ENCODE peak calls at places on chromosomes 6 and 20, in four cellular contexts. One of them, this sample, is unnamed.

GRCh38 chr6:139249387-139249786 is 42.4 kb downstream of the TXLNB start:
- DNase-seq in H1: no peak
- DNase-seq in GM12878: no peak
- DNase-seq in HepG2: no peak
- DNase-seq in this sample: no peak

GRCh38 chr20:58310291-58310782 is 822 bp downstream of the RAB22A start:
- DNase-seq in H1: no peak
- DNase-seq in GM12878: no peak
- DNase-seq in HepG2: peak; percentile 57
- DNase-seq in this sample: no peak

GRCh38 chr6:2656460-2657064 is 94.2 kb downstream of the MYLK4 start:
- DNase-seq in GM12878: no peak
- DNase-seq in HepG2: no peak
- DNase-seq in H1: no peak
- DNase-seq in this sample: no peak

GRCh38 chr6:160730911-160731310 is 28.9 kb downstream of the PLG start:
- DNase-seq in HepG2: peak; percentile 31
- DNase-seq in H1: no peak
- DNase-seq in GM12878: no peak
- DNase-seq in this sample: no peak

GRCh38 chr20:39890697-39891096 is 798.3 kb downstream of the MAFB start:
- DNase-seq in H1: no peak
- DNase-seq in HepG2: no peak
- DNase-seq in GM12878: no peak
- DNase-seq in this sample: no peak

GRCh38 chr6:88120635-88121034 is 45.5 kb downstream of the CNR1 start:
- DNase-seq in H1: no peak
- DNase-seq in GM12878: no peak
- DNase-seq in HepG2: no peak
- DNase-seq in this sample: no peak

GRCh38 chr20:10469599-10469998 is 34.5 kb downstream of the SLX4IP start:
- DNase-seq in H1: peak; percentile 23
- DNase-seq in HepG2: peak; percentile 77
- DNase-seq in GM12878: no peak
- DNase-seq in this sample: peak; percentile 57

GRCh38 chr6:15916581-15916980 is 212.3 kb upstream of the MYLIP start:
- DNase-seq in H1: no peak
- DNase-seq in HepG2: no peak
- DNase-seq in GM12878: no peak
- DNase-seq in this sample: no peak

GRCh38 chr6:81241126-81241525 is 511.4 kb downstream of the TENT5A start:
- DNase-seq in HepG2: no peak
- DNase-seq in H1: no peak
- DNase-seq in GM12878: no peak
- DNase-seq in this sample: no peak

GRCh38 chr6:25012657-25013056 is 76.9 kb upstream of the RIPOR2 start:
- DNase-seq in H1: no peak
- DNase-seq in HepG2: no peak
- DNase-seq in GM12878: no peak
- DNase-seq in this sample: no peak

GRCh38 chr6:22219916-22220315 is 76.9 kb downstream of the PRL start:
- DNase-seq in H1: no peak
- DNase-seq in GM12878: no peak
- DNase-seq in HepG2: no peak
- DNase-seq in this sample: no peak

GRCh38 chr6:144262470-144263369 is 22.4 kb upstream of the UTRN start:
- DNase-seq in GM12878: no peak
- DNase-seq in HepG2: no peak
- DNase-seq in H1: no peak
- DNase-seq in this sample: no peak

GRCh38 chr6:68637782-68638181 is 2.7 kb downstream of the ADGRB3 start:
- DNase-seq in HepG2: no peak
- DNase-seq in GM12878: no peak
- DNase-seq in H1: no peak
- DNase-seq in this sample: no peak

GRCh38 chr6:10051283-10051682 is 363.6 kb downstream of the TFAP2A start:
- DNase-seq in GM12878: no peak
- DNase-seq in HepG2: no peak
- DNase-seq in H1: no peak
- DNase-seq in this sample: no peak

GRCh38 chr6:13814176-13814937 is at the start of gene MCUR1:
- DNase-seq in GM12878: peak; percentile 80
- DNase-seq in HepG2: peak; percentile 77
- DNase-seq in H1: peak; percentile 50
- DNase-seq in this sample: peak; percentile 63

GRCh38 chr6:127592964-127593363 is 16.0 kb downstream of the C6orf58 start:
- DNase-seq in H1: no peak
- DNase-seq in HepG2: no peak
- DNase-seq in GM12878: no peak
- DNase-seq in this sample: no peak

GRCh38 chr20:51497542-51498467 is 44.7 kb downstream of the NFATC2 start:
- DNase-seq in GM12878: peak; percentile 26
- DNase-seq in HepG2: no peak
- DNase-seq in H1: no peak
- DNase-seq in this sample: no peak

GRCh38 chr6:6699741-6700367 is 111.3 kb downstream of the LY86 start:
- DNase-seq in H1: no peak
- DNase-seq in HepG2: no peak
- DNase-seq in GM12878: no peak
- DNase-seq in this sample: no peak

GRCh38 chr6:101015541-101015940 is 134.4 kb upstream of the ASCC3 start:
- DNase-seq in GM12878: no peak
- DNase-seq in HepG2: no peak
- DNase-seq in H1: no peak
- DNase-seq in this sample: no peak

GRCh38 chr6:33702345-33702977 is 9.0 kb downstream of the UQCC2 start:
- DNase-seq in H1: no peak
- DNase-seq in GM12878: no peak
- DNase-seq in HepG2: peak; percentile 67
- DNase-seq in this sample: peak; percentile 36

GRCh38 chr6:22448311-22448711 is 121.1 kb upstream of the HDGFL1 start:
- DNase-seq in HepG2: no peak
- DNase-seq in H1: no peak
- DNase-seq in GM12878: no peak
- DNase-seq in this sample: no peak

GRCh38 chr20:53255102-53255710 is 283.0 kb downstream of the TSHZ2 start:
- DNase-seq in H1: no peak
- DNase-seq in GM12878: no peak
- DNase-seq in HepG2: no peak
- DNase-seq in this sample: no peak

GRCh38 chr20:47305667-47306066 is 50.8 kb downstream of the ZMYND8 start:
- DNase-seq in H1: no peak
- DNase-seq in HepG2: no peak
- DNase-seq in GM12878: no peak
- DNase-seq in this sample: no peak

GRCh38 chr6:69632932-69633331 is 163.9 kb downstream of the LMBRD1 start:
- DNase-seq in GM12878: no peak
- DNase-seq in HepG2: no peak
- DNase-seq in H1: no peak
- DNase-seq in this sample: no peak

GRCh38 chr20:5933802-5934436 is 16.4 kb downstream of the TRMT6 start:
- DNase-seq in HepG2: peak; percentile 71
- DNase-seq in GM12878: peak; percentile 26
- DNase-seq in H1: no peak
- DNase-seq in this sample: no peak

GRCh38 chr6:45209762-45210161 is 118.4 kb upstream of the RUNX2 start:
- DNase-seq in H1: no peak
- DNase-seq in HepG2: no peak
- DNase-seq in GM12878: no peak
- DNase-seq in this sample: no peak

GRCh38 chr6:25054469-25054868 is 118.7 kb upstream of the RIPOR2 start:
- DNase-seq in GM12878: no peak
- DNase-seq in H1: no peak
- DNase-seq in HepG2: no peak
- DNase-seq in this sample: no peak

GRCh38 chr6:40807484-40807883 is 220.3 kb upstream of the LRFN2 start:
- DNase-seq in H1: no peak
- DNase-seq in GM12878: no peak
- DNase-seq in HepG2: no peak
- DNase-seq in this sample: no peak

GRCh38 chr6:22248513-22249308 is 48.1 kb downstream of the PRL start:
- DNase-seq in HepG2: peak; percentile 6
- DNase-seq in H1: no peak
- DNase-seq in GM12878: no peak
- DNase-seq in this sample: no peak

GRCh38 chr6:26578279-26578678 is 18.5 kb upstream of the ABT1 start:
- DNase-seq in H1: no peak
- DNase-seq in GM12878: no peak
- DNase-seq in HepG2: no peak
- DNase-seq in this sample: no peak

DNA sequence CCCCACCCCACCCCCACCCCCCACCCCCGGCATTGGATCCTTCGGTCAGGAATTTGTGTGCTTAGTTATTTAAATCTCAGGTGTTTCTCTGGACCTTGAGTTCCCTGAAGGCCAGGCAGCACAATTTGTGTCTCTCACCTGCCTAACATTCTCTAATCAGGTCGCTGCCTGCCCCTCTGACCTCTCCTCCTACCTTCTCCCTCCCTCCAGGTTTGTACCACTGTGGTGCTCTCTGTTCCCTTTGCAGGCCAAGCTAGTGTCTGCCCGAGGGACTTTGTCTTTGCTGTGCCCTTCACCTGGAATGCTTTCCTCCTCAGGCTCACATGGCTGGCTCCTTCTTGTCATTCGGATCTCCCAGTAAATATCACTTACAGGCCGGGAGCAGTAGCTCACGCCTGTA is 131.4 kb upstream of the SLC2A12 start:
- DNase-seq in HepG2: no peak
- DNase-seq in H1: no peak
- DNase-seq in GM12878: no peak
- DNase-seq in this sample: no peak
- H3K9ac ChIP-seq in HepG2: no peak overlapping the region
- H3K9ac ChIP-seq in H1: no peak overlapping the region
- H3K9ac ChIP-seq in GM12878: no peak overlapping the region
- H3K9ac ChIP-seq in this sample: no peak overlapping the region

DNA sequence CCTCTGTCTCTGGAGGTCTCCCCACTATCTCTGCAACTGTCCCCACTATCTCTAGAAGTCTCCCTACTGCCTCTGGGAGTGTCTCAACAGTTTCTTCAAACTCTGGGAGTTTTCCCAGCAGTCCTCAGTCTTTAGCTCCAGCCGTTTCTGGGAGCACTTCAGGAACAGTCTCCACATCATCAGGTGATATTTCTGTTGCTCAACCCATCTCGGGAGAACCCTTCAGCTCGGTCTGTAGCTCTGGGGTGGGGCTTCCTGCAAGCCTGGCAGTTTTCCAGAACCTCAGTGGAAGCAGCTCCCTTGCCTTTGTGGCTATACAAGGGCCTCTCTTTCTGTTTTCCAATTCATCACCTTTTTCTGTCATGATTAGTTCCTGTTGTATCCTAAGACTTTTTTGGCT is 3.0 kb upstream of the SFTA2 start:
- DNase-seq in HepG2: no peak
- DNase-seq in H1: no peak
- DNase-seq in GM12878: no peak
- DNase-seq in this sample: no peak
- TF ChIP-seq SUZ12 in HepG2: no peak
- TF ChIP-seq SUZ12 in H1: no peak
- TF ChIP-seq SUZ12 in GM12878: no peak
- TF ChIP-seq SUZ12 in this sample: no peak

GRCh38 chr20:50107796-50108331 is 5.1 kb downstream of the UBE2V1 start:
- DNase-seq in HepG2: no peak
- DNase-seq in H1: no peak
- DNase-seq in GM12878: no peak
- DNase-seq in this sample: no peak
- H3K9ac ChIP-seq in HepG2: no peak overlapping the region
- H3K9ac ChIP-seq in H1: no peak overlapping the region
- H3K9ac ChIP-seq in GM12878: no peak overlapping the region
- H3K9ac ChIP-seq in this sample: no peak overlapping the region

GRCh38 chr6:30707281-30707850 is 9.7 kb downstream of the MDC1 start:
- DNase-seq in HepG2: no peak
- DNase-seq in H1: no peak
- DNase-seq in GM12878: no peak
- DNase-seq in this sample: no peak

GRCh38 chr6:30711758-30712380 is 5.2 kb downstream of the MDC1 start:
- DNase-seq in HepG2: no peak
- DNase-seq in H1: no peak
- DNase-seq in GM12878: no peak
- DNase-seq in this sample: no peak

GRCh38 chr6:30705620-30706019 is 11.5 kb downstream of the MDC1 start:
- DNase-seq in GM12878: no peak
- DNase-seq in HepG2: no peak
- DNase-seq in H1: no peak
- DNase-seq in this sample: no peak

GRCh38 chr6:30712441-30712840 is 4.6 kb downstream of the MDC1 start:
- DNase-seq in H1: no peak
- DNase-seq in HepG2: no peak
- DNase-seq in GM12878: no peak
- DNase-seq in this sample: no peak

GRCh38 chr6:30709101-30709868 is 7.8 kb downstream of the MDC1 start:
- DNase-seq in H1: no peak
- DNase-seq in HepG2: no peak
- DNase-seq in GM12878: no peak
- DNase-seq in this sample: no peak
- TF ChIP-seq SUZ12 in H1: no peak
- TF ChIP-seq SUZ12 in HepG2: no peak
- TF ChIP-seq SUZ12 in GM12878: no peak
- TF ChIP-seq SUZ12 in this sample: no peak

GRCh38 chr6:36095497-36096391 is 34.6 kb upstream of the MAPK13 start:
- DNase-seq in H1: no peak
- DNase-seq in HepG2: peak; percentile 98
- DNase-seq in GM12878: no peak
- DNase-seq in this sample: no peak
- H3K9ac ChIP-seq in H1: no peak overlapping the region
- H3K9ac ChIP-seq in HepG2: peak overlapping the region; percentile 74
- H3K9ac ChIP-seq in GM12878: no peak overlapping the region
- H3K9ac ChIP-seq in this sample: no peak overlapping the region

GRCh38 chr20:62957136-62958117 is 4.9 kb downstream of the SLC17A9 start:
- DNase-seq in GM12878: no peak
- DNase-seq in HepG2: no peak
- DNase-seq in H1: no peak
- DNase-seq in this sample: no peak
- TF ChIP-seq SUZ12 in GM12878: no peak
- TF ChIP-seq SUZ12 in HepG2: no peak
- TF ChIP-seq SUZ12 in H1: no peak
- TF ChIP-seq SUZ12 in this sample: no peak